ENCODE peak calls at places on chromosomes 4 and X, in seven cellular contexts. V is GM23248, E is PC-3, S is MM.1S, B is neural progenitor cell, P is hepatocyte, O is GM23338. C is an unnamed sample. For H3K4me1 and H3K36me3, the result is how much of the 10 kb centered on the place peaks cover.

GRCh38 chr4:83114576-83114975 is at the start of gene PLAC8:
- DNase-seq in V (no peak), E (peak), S (peak), B (no peak), P (peak), O (peak), C (no peak)

GRCh38 chr4:52853351-52853750 is 8.8 kb upstream of the RASL11B start:
- DNase-seq in V (peak), E (no peak), S (no peak), B (no peak), P (no peak), O (no peak), C (no peak)

GRCh38 chr4:139942284-139942683 is 211.7 kb downstream of the MAML3 start:
- DNase-seq in V (no peak), E (no peak), S (no peak), B (no peak), P (no peak), O (no peak), C (no peak)

GRCh38 chr4:12041828-12042227 is 613.1 kb upstream of the HS3ST1 start:
- DNase-seq in V (no peak), E (no peak), S (peak), B (peak), P (peak), O (peak), C (no peak)

GRCh38 chr4:5708829-5709680 is 696 bp upstream of the EVC2 start:
- DNase-seq in V (no peak), E (no peak), S (no peak), B (peak), P (peak), O (peak), C (no peak)

GRCh38 chr4:185426960-185427688 is 1.4 kb upstream of the UFSP2 start:
- DNase-seq in V (no peak), E (no peak), S (no peak), B (no peak), P (no peak), O (no peak), C (no peak)

GRCh38 chr4:147984065-147984777 is 252.3 kb downstream of the ARHGAP10 start:
- DNase-seq in V (peak), E (peak), S (peak), B (peak), P (peak), O (peak), C (peak)

GRCh38 chrX:10726647-10727046 is 106.3 kb upstream of the MID1 start:
- DNase-seq in V (peak), E (peak), S (peak), B (no peak), P (no peak), O (no peak), C (no peak)

GRCh38 chrX:30620980-30621716 is 32.1 kb upstream of the GK start:
- DNase-seq in V (peak), E (peak), S (no peak), B (no peak), P (peak), O (no peak), C (no peak)

GRCh38 chr4:89535251-89535650 is 227.7 kb upstream of the GPRIN3 start:
- DNase-seq in V (peak), E (no peak), S (no peak), B (no peak), P (no peak), O (no peak), C (no peak)

GRCh38 chr4:83644677-83645639 is 109.0 kb downstream of the GPAT3 start:
- DNase-seq in V (peak), E (peak), S (peak), B (peak), P (peak), O (peak), C (peak)

GRCh38 chr4:91256751-91257150 is 1047.0 kb upstream of the GRID2 start:
- DNase-seq in V (no peak), E (no peak), S (no peak), B (no peak), P (no peak), O (no peak), C (no peak)

GRCh38 chr4:132123870-132124623 is 1025.0 kb upstream of the PCDH10 start:
- DNase-seq in V (no peak), E (no peak), S (peak), B (no peak), P (no peak), O (peak), C (no peak)

GRCh38 chr4:10173039-10173753 is 56.6 kb upstream of the WDR1 start:
- DNase-seq in V (peak), E (no peak), S (no peak), B (no peak), P (peak), O (no peak), C (no peak)

GRCh38 chrX:69109706-69110635 is 55.3 kb downstream of the PJA1 start:
- DNase-seq in V (peak), E (peak), S (no peak), B (peak), P (peak), O (no peak), C (no peak)

GRCh38 chrX:130111220-130111934 is 1.1 kb upstream of the ELF4 start:
- DNase-seq in V (peak), E (no peak), S (no peak), B (no peak), P (no peak), O (peak), C (no peak)

GRCh38 chrX:24672701-24673190 is 21.0 kb upstream of the POLA1 start:
- DNase-seq in V (no peak), E (no peak), S (no peak), B (peak), P (peak), O (no peak), C (no peak)
- H3K4me1 ChIP-seq in V (under half), E (under half), S (under half), B (under half), P (under half), O (under half), C (under half)

GRCh38 chrX:105120460-105120859 is 100.0 kb downstream of the TEX13A start:
- DNase-seq in V (no peak), E (no peak), S (peak), B (no peak), P (no peak), O (no peak), C (peak)
- TF ChIP-seq EZH2phosphoT487 in V (no peak), E (no peak), S (no peak), B (no peak), P (no peak), O (no peak), C (no peak)

GRCh38 chr4:122195718-122196117 is 43.6 kb downstream of the BLTP1 start:
- DNase-seq in V (peak), E (no peak), S (no peak), B (no peak), P (no peak), O (no peak), C (no peak)
- H3K36me3 ChIP-seq in V (under half), E (under half), S (under half), B (under half), P (under half), O (under half), C (under half)

GRCh38 chr4:122842392-122842791 is 15.8 kb downstream of the FGF2 start:
- DNase-seq in V (no peak), E (no peak), S (no peak), B (no peak), P (no peak), O (no peak), C (no peak)
- H3K4me1 ChIP-seq in V (half or more), E (under half), S (under half), B (under half), P (under half), O (half or more), C (under half)

GRCh38 chr4:71932941-71933340 is 98.9 kb upstream of the NPFFR2 start:
- DNase-seq in V (peak), E (no peak), S (no peak), B (no peak), P (no peak), O (no peak), C (no peak)

GRCh38 chr4:71941001-71941400 is 90.8 kb upstream of the NPFFR2 start:
- DNase-seq in V (peak), E (peak), S (peak), B (peak), P (peak), O (peak), C (peak)

DNA sequence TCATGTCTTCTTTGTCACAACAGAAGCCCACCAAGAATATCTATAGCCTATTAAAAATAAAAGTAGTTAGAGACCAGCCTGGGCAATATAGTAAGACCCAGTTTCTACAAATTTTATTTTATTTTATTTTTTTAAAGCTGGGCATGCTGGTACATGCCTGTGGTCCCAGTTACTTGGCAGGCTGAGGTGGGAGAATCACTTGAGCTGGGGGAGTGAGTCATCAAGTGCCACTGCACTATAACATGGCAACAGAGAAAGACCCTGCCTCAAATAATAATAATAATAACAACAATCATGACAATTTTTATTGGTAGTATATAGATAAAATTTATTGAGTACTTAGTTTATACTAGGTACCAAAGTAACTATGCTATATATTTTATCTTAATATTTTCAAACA is 93.0 kb upstream of the NPFFR2 start:
- DNase-seq in V (no peak), E (no peak), S (no peak), B (no peak), P (no peak), O (no peak), C (no peak)
- TF ChIP-seq EZH2phosphoT487 in V (no peak), E (no peak), S (no peak), B (no peak), P (no peak), O (no peak), C (no peak)

DNA sequence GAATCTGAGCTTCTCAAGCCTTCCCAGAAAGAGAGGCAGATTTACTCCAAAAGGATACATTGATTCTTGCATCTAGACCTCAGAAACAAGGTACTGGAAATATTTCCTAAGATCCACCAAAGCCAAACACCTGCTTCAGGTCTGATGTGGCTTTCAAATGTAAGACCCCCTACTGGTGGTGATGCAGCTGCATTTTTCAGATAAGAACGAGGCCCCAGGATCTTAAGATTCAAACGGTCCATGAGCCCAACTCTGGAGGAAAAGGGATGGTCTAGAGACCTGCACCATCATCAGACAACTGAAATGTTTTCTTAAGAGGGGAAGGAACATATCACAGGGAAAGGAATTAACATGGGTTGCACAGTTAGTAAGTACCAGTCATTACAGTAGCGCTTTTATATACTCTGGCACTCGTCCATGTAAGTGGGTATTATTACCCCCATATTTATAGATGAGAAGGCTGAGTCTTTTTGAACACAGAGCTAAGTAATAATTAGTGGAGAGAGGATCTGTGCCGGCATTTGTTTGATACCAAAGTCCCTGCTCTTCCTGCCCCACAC is 73.7 kb downstream of the LEF1 start:
- DNase-seq in V (no peak), E (no peak), S (no peak), B (no peak), P (no peak), O (no peak), C (no peak)
- H3K36me3 ChIP-seq in V (under half), E (under half), S (under half), B (under half), P (under half), O (under half), C (half or more)

DNA sequence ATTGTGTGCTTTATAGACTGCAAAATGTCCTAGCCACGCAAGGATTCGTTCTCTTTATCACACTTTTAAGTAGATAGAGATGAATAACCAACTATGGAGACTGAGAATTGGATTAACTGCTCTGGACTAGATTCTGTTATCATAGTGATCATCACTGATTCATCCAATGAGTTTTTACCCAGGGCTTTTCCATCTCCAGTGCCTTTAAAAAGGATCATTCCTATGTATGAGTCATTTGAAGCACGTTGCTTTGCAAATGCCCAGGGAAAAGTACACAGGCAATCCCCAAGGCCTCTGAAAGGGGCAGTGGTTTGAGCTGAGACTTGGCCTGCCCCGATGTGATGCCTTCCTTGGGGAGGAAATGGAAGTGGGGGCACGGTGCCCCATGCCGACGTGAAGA is 122.7 kb upstream of the PSAPL1 start:
- DNase-seq in V (peak), E (peak), S (no peak), B (no peak), P (peak), O (no peak), C (no peak)
- H3K4me1 ChIP-seq in V (under half), E (under half), S (under half), B (under half), P (under half), O (under half), C (under half)

C was measured in OCI-LY7.